ENCODE peak calls at places on chromosomes 12 and 14, in five cellular contexts. U is HepG2, K is thyroid gland, Y is breast epithelium, T is heart left ventricle. A is an unnamed sample.

GRCh38 chr12:78407722-78408121 is 456.9 kb upstream of the SYT1 start:
- DNase-seq in U (no peak), K (no peak), Y (no peak), T (no peak), A (no peak)

GRCh38 chr14:104297313-104297704 is 158.9 kb downstream of the KIF26A start:
- DNase-seq in U (no peak), K (no peak), Y (no peak), T (no peak), A (no peak)

GRCh38 chr14:86673523-86673969 is 1143.6 kb downstream of the FLRT2 start:
- DNase-seq in U (peak), K (peak), Y (no peak), T (no peak), A (no peak)

GRCh38 chr12:131091976-131092691 is 138.4 kb downstream of the ADGRD1 start:
- DNase-seq in U (no peak), K (no peak), Y (no peak), T (peak), A (peak)

GRCh38 chr12:92206596-92206995 is 61.0 kb upstream of the BTG1 start:
- DNase-seq in U (no peak), K (no peak), Y (no peak), T (no peak), A (no peak)

GRCh38 chr12:101127521-101128219 is 82.4 kb downstream of the SLC5A8 start:
- DNase-seq in U (no peak), K (peak), Y (no peak), T (no peak), A (no peak)

GRCh38 chr12:92357584-92358261 is 212.1 kb upstream of the BTG1 start:
- DNase-seq in U (no peak), K (no peak), Y (no peak), T (no peak), A (no peak)

GRCh38 chr12:109808876-109809646 is 24.1 kb downstream of the TRPV4 start:
- DNase-seq in U (no peak), K (no peak), Y (no peak), T (no peak), A (no peak)

GRCh38 chr12:109625131-109625559 is 51.6 kb downstream of the MVK start:
- DNase-seq in U (no peak), K (no peak), Y (no peak), T (no peak), A (no peak)

DNA sequence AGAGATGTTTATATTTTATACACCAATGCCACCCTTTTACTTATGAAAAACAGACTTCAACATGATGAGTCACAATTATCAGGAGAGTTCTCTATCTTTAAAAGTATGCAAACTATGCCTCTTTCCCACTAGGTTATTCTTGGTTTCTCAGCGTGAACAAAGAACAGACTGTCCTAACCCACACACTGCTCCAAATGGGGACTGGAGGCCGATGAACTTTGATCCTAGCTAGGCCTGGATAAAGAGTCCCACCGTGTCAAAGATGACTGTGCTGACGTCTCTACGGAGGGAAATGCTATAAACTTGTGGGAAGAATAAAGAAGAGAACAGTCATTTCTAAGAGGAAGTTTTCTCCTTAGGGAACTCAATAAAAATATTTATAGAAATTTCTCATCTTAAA is 160.1 kb downstream of the EPS8 start:
- DNase-seq in U (peak), K (peak), Y (peak), T (no peak), A (peak)
- TF ChIP-seq POLR2A in U (no peak), K (peak), Y (no peak), T (no peak), A (no peak)

GRCh38 chr14:98006008-98006407 is 1208.8 kb downstream of the VRK1 start:
- DNase-seq in U (no peak), K (no peak), Y (no peak), T (no peak), A (no peak)
- TF ChIP-seq POLR2A in U (no peak), K (no peak), Y (no peak), T (no peak), A (no peak)

DNA sequence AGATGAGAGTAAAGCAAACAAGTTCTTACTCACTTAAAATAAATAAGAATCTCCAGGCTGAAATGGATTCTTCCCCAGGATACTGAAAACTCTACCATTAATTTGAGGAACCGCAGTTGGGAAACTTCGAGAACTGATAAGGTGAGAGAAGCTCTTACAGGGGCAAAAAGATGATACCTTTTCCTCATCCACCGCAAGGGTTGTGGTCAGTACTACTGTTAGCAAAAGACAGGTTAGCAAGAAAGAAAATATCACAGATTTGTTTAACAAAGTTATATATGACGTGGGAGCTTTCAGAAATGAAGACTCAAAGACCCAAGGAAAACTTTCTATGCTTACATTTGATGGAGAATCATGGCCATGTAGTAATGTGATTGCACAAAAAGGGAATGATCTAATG is 441.6 kb downstream of the PCNX1 start:
- DNase-seq in U (no peak), K (no peak), Y (no peak), T (no peak), A (no peak)
- TF ChIP-seq POLR2A in U (no peak), K (no peak), Y (no peak), T (no peak), A (no peak)

GRCh38 chr14:50001146-50001998 is 108.5 kb downstream of the ARF6 start:
- DNase-seq in U (peak), K (peak), Y (peak), T (no peak), A (peak)

GRCh38 chr14:50003213-50004021 is 110.5 kb downstream of the ARF6 start:
- DNase-seq in U (peak), K (peak), Y (peak), T (peak), A (peak)

GRCh38 chr14:50002926-50003212 is 110.0 kb downstream of the ARF6 start:
- DNase-seq in U (no peak), K (no peak), Y (no peak), T (no peak), A (no peak)

GRCh38 chr14:50000215-50001145 is 107.6 kb downstream of the ARF6 start:
- DNase-seq in U (peak), K (peak), Y (peak), T (peak), A (no peak)

DNA sequence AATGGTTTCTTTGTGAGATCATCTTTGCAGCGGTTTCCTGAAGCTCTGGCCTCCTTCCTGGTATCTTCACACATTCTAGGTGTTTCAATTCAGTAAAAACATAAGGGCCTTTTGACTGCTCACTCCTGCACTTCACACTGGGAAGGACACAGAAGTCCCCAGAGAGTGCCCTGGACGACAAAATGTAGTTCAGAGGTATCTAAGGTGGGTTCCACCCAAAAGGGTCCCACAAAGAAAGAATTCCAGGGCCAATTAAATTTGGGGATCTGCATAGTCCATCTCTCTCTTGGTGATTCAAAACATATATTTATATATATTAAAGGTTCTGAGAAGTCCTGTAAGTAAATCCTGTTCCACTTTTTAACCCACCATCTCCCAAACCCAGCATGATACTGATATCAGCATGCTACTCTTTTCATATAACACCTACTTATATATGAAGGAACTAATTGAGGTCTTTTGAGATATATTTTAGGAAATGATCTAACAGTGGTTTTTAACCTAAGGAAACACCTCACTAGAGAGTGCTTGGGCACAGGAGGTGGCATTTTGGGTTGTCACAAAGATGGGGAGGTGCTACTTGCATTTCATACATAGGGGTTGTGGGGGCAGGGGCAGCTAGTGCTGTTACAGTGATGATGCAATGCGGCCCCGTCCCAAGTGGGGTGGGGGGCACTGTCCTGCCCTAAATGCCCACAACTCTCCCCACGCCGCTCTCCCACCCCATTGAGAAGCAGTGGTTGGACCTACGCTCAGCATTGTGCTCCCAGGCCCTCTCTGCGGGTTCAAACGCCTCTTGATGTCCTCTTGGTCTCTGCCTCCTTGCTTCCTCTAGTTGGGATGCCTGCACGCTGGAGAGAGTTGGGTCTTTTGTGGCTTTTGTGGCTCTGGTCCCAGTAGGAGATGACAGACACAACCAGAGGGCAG is 109.4 kb downstream of the ARF6 start:
- DNase-seq in U (no peak), K (peak), Y (peak), T (no peak), A (no peak)
- TF ChIP-seq POLR2A in U (no peak), K (no peak), Y (no peak), T (no peak), A (no peak)

DNA sequence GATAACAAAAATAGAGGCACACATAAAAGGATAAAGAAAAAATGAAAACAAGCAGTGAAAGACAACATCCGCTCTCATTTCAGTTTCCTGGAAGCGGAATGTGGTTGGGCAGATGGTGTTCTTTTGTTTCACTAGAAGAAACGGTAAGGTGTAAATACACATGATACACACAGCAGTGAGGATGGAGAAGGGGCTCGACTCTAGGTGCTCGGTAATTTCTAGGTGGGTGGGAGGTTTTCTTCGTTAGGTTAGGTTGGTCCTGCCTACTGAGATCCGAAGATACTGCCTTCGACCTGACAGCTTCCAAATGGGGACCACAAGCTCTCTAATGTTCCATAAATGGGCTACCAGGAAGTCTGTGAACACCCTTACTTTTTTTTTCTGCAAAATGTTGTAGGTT is 1082.5 kb downstream of the BCL11B start:
- DNase-seq in U (no peak), K (no peak), Y (no peak), T (no peak), A (no peak)
- TF ChIP-seq POLR2A in U (no peak), K (no peak), Y (no peak), T (no peak), A (no peak)

GRCh38 chr14:76917158-76917596 is 91.0 kb downstream of the LRRC74A start:
- DNase-seq in U (peak), K (peak), Y (no peak), T (no peak), A (peak)

GRCh38 chr14:76919431-76919810 is 93.2 kb downstream of the LRRC74A start:
- DNase-seq in U (no peak), K (peak), Y (no peak), T (no peak), A (no peak)

GRCh38 chr14:76917759-76918175 is 91.6 kb downstream of the LRRC74A start:
- DNase-seq in U (no peak), K (peak), Y (peak), T (peak), A (no peak)

GRCh38 chr14:76918751-76919421 is 92.7 kb downstream of the LRRC74A start:
- DNase-seq in U (peak), K (peak), Y (peak), T (peak), A (peak)

DNA sequence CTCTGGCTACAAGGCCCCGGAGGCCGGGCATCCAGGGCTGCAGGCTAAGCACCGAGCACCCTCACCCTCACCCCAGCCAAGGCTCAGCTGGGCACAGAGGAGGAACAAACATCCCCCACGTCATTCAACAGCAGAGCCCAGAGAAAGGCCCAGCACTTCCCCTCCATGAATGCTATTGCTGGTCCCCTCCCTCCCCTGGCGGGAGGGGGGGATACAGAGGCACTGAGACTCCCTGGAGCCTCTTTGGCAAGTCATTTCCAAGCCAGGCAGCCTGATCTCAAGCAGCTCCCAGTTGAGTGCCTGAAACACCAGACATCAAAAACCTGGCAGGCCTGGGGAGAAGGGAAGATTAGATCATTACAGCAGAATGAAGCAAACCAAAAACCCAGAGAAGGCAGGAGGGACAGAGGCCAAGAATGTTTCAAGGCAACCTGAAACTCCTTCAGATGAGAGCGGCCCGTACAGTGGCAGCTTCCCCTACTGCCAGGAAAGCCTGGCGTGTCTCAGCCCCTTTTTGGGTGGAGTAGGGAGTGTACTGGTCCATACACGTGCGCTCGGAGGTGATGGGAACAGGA is 92.1 kb downstream of the LRRC74A start:
- DNase-seq in U (no peak), K (peak), Y (peak), T (peak), A (peak)
- TF ChIP-seq POLR2A in U (no peak), K (no peak), Y (no peak), T (no peak), A (no peak)

GRCh38 chr12:12172106-12172511 is 94.7 kb downstream of the LRP6 start:
- DNase-seq in U (no peak), K (peak), Y (peak), T (no peak), A (no peak)

GRCh38 chr12:12166751-12167150 is 96.0 kb downstream of the BCL2L14 start:
- DNase-seq in U (no peak), K (no peak), Y (no peak), T (no peak), A (no peak)

GRCh38 chr12:12167847-12168246 is 97.1 kb downstream of the BCL2L14 start:
- DNase-seq in U (peak), K (no peak), Y (no peak), T (no peak), A (no peak)
- TF ChIP-seq POLR2A in U (no peak), K (no peak), Y (no peak), T (no peak), A (no peak)

DNA sequence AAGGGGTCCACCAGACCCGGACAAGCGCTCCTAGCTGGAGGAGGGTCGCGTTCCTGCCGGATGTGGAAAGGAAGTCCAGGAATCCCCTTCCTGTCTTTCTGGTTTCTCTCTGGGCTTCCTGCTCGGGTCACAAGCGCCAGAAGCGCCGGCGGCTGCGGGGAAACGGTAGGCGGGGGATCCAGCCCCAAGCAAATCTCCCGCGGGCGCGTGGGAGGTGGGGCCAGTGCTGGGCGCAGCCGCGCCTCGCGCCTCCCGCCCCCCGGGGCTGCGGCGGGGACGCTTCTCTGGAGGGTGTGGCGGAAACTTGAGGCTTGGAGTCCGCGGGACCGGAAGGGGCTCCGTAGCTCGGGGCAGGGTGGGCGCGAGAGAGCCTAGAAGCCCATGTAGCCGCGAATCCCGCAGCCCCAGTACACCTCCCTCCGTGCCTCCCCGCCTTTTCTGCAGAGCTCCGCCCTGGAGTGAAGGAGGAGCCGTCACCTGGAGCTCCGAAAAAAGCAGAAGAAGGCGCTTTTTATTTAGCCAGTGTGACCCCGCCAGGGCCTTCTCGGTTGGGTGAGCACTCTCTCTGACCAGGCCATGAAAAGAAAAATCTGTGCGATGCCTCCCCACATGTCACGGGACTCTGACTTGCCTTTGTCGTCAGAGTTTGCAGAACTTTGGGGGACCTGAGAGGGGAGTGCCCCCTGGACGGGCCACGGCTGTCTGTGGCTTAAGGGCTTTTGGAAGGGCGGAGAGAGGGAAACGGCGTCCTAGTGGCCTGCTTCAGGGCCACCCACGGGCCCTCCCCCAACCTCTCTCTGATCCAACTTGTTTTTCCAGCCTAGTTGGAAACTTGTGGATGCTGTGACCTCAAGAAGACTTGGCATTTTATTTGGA is 21.4 kb upstream of the CLEC2D start:
- DNase-seq in U (peak), K (peak), Y (peak), T (peak), A (peak)
- TF ChIP-seq POLR2A in U (peak), K (peak), Y (no peak), T (no peak), A (peak)

GRCh38 chr14:49583629-49584028 is 2.6 kb downstream of the RPS29 start:
- DNase-seq in U (no peak), K (no peak), Y (no peak), T (no peak), A (no peak)

GRCh38 chr14:49584058-49584457 is 2.1 kb downstream of the RPS29 start:
- DNase-seq in U (no peak), K (no peak), Y (no peak), T (no peak), A (no peak)

GRCh38 chr14:49581209-49581960 is 4.8 kb downstream of the RPS29 start:
- DNase-seq in U (no peak), K (no peak), Y (no peak), T (no peak), A (no peak)

GRCh38 chr14:49581961-49582210 is 4.3 kb downstream of the RPS29 start:
- DNase-seq in U (no peak), K (no peak), Y (no peak), T (no peak), A (no peak)

GRCh38 chr14:49582211-49582977 is 3.8 kb downstream of the RPS29 start:
- DNase-seq in U (no peak), K (no peak), Y (no peak), T (no peak), A (no peak)
- TF ChIP-seq POLR2A in U (peak), K (no peak), Y (no peak), T (no peak), A (no peak)